ENCODE peak calls at places on chromosomes 2 and 18, in four cellular contexts. V is fibroblast of lung, A is substantia nigra, Z is GM23338. T is an unnamed sample.

GRCh38 chr2:180442860-180443644 is 436.0 kb upstream of the CWC22 start:
- DNase-seq in V (no peak), A (no peak), Z (no peak), T (peak; percentile 6)

GRCh38 chr2:120438301-120439066 is 92.5 kb downstream of the INHBB start:
- DNase-seq in V (no peak), A (no peak), Z (no peak), T (no peak)

GRCh38 chr18:48990497-48991298 is 39.9 kb upstream of the SMAD7 start:
- DNase-seq in V (peak; percentile 44), A (no peak), Z (no peak), T (no peak)

GRCh38 chr2:239087041-239087710 is 239.3 kb downstream of the TWIST2 start:
- DNase-seq in V (peak; percentile 18), A (no peak), Z (no peak), T (no peak)

GRCh38 chr2:173997269-173997668 is 32.1 kb upstream of the SP3 start:
- DNase-seq in V (peak; percentile 82), A (peak; percentile 37), Z (no peak), T (no peak)

GRCh38 chr2:178327516-178327915 is 123.5 kb downstream of the PRKRA start:
- DNase-seq in V (no peak), A (no peak), Z (no peak), T (no peak)

GRCh38 chr2:86020984-86021383 is 84.7 kb downstream of the POLR1A start:
- DNase-seq in V (peak; percentile 69), A (peak; percentile 78), Z (no peak), T (no peak)

GRCh38 chr18:9631814-9632496 is 17.6 kb upstream of the PPP4R1 start:
- DNase-seq in V (peak; percentile 92), A (no peak), Z (no peak), T (peak; percentile 73)

GRCh38 chr2:200221055-200221692 is 85.3 kb upstream of the SPATS2L start:
- DNase-seq in V (no peak), A (no peak), Z (no peak), T (no peak)

GRCh38 chr18:13112982-13113381 is 105.6 kb upstream of the LDLRAD4 start:
- DNase-seq in V (peak; percentile 42), A (peak; percentile 62), Z (peak; percentile 85), T (no peak)

GRCh38 chr2:193743089-193743488 is 1548.4 kb upstream of the TMEFF2 start:
- DNase-seq in V (no peak), A (no peak), Z (peak; percentile 12), T (no peak)

GRCh38 chr2:44929680-44930273 is 11.7 kb upstream of the SIX3 start:
- DNase-seq in V (no peak), A (no peak), Z (peak; percentile 82), T (no peak)

GRCh38 chr2:57396364-57397098 is 650.1 kb upstream of the VRK2 start:
- DNase-seq in V (no peak), A (no peak), Z (peak; percentile 13), T (no peak)

GRCh38 chr2:219024059-219024458 is 17.3 kb downstream of the CFAP65 start:
- DNase-seq in V (no peak), A (no peak), Z (no peak), T (no peak)
- H3K27ac ChIP-seq in V (no peak overlapping the region), A (no peak overlapping the region), Z (no peak overlapping the region), T (no peak overlapping the region)

GRCh38 chr2:237259201-237259600 is 154.8 kb downstream of the COL6A3 start:
- DNase-seq in V (no peak), A (no peak), Z (no peak), T (no peak)
- H3K27ac ChIP-seq in V (peak overlapping the region; percentile 81), A (no peak overlapping the region), Z (no peak overlapping the region), T (no peak overlapping the region)

GRCh38 chr2:102034683-102035606 is 43.2 kb downstream of the IL1R2 start:
- DNase-seq in V (no peak), A (no peak), Z (peak; percentile 14), T (no peak)

GRCh38 chr2:102040229-102040628 is 48.5 kb downstream of the IL1R2 start:
- DNase-seq in V (no peak), A (no peak), Z (no peak), T (no peak)

GRCh38 chr2:102033750-102034682 is 42.3 kb downstream of the IL1R2 start:
- DNase-seq in V (no peak), A (no peak), Z (no peak), T (no peak)

GRCh38 chr2:102041351-102041750 is 49.6 kb downstream of the IL1R2 start:
- DNase-seq in V (peak; percentile 78), A (no peak), Z (no peak), T (no peak)

DNA sequence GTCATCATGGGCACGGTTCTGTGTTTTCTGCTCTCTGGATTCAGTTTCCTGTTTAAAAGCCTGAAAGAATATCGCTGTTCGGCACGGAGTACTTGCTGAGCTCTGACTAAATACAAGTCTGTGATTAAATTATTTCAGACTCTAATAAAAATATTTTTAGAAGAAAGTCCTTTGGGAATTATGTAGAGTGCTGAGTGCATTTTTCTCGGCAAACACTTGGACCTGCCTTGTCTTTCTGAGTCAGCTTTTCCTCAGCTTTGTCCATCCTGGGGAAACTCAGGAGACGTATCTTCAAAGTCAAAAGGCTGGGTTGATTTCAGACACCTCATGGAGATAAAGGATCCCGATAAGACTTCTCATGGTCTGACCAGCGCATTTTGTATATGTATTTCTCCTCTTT is 45.9 kb downstream of the IL1R2 start:
- DNase-seq in V (peak; percentile 62), A (no peak), Z (no peak), T (no peak)
- H3K27ac ChIP-seq in V (peak overlapping the region; percentile 63), A (no peak overlapping the region), Z (no peak overlapping the region), T (no peak overlapping the region)

DNA sequence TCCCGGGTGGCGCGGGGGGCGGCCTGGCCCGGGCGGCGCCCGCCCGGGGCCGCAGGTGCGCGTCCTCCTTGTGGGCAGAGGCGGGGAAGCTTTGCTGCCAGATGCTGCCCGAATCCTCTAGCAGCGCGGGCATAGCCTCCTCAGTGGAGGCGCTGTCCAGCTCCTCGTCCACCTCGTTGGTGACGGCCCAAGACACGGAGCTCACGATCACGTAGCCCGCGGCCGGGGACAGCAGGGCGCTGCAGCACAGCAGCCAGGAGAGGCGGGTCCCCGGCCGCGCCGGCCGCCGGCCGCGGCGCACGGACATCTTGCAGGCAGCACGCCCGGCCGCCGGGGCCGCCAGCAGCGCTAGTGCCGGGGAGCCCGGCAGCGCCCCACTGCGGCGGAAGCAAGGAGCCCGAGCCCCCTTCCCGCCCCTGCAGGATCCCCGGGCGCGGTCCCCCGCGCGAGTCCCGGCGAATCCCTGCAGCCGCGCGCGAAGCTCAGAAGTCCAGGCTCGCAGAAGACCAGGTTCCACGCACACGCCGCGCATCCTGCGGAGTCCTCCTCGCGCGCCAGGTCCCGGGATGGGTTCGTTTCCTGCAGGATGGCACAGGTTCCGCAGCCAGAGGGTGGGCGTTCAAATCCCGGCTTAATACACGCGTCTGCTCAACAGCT is at the start of gene CREG2:
- DNase-seq in V (peak; percentile 56), A (peak; percentile 64), Z (peak; percentile 85), T (peak; percentile 67)
- H3K27ac ChIP-seq in V (no peak within 1 kb of the TSS), A (peak within 1 kb of the TSS; percentile 58), Z (no peak within 1 kb of the TSS), T (peak within 1 kb of the TSS; percentile 48)

GRCh38 chr2:66430906-66431619 is 3.9 kb upstream of the MEIS1 start:
- DNase-seq in V (no peak), A (no peak), Z (peak; percentile 37), T (no peak)
- H3K27ac ChIP-seq in V (no peak overlapping the region), A (no peak overlapping the region), Z (no peak overlapping the region), T (no peak overlapping the region)